ENCODE peak calls at places on chromosome 17, in ten cellular contexts. H is osteocyte, D is epithelial cell of esophagus, Q is neural crest cell, K is A549, N is glutamatergic neuron, P is fibroblast of villous mesenchyme, A is sigmoid colon, E is cardiac muscle cell, Y is suprapubic skin. R is an unnamed sample.

GRCh38 chr17:511001-511690 is 158.5 kb upstream of the RPH3AL start:
- DNase-seq in Q (no peak), D (peak), E (peak), K (no peak), H (no peak), Y (no peak), A (peak), N (no peak), P (peak), R (no peak)

GRCh38 chr17:42518046-42518754 is 17.8 kb upstream of the NAGLU start:
- DNase-seq in Q (no peak), Y (peak), K (peak), A (peak), E (peak), N (no peak), D (peak), P (peak), H (no peak), R (peak)

GRCh38 chr17:14135906-14136590 is 66.7 kb downstream of the COX10 start:
- DNase-seq in N (no peak), A (no peak), Y (no peak), P (no peak), Q (no peak), E (no peak), H (no peak), K (no peak), D (peak), R (no peak)

GRCh38 chr17:65594585-65594940 is 33.1 kb upstream of the AXIN2 start:
- DNase-seq in Y (no peak), E (peak), N (no peak), K (no peak), A (no peak), D (no peak), P (peak), H (no peak), Q (no peak), R (no peak)

GRCh38 chr17:38667099-38667786 is 7.5 kb downstream of the EPOP start:
- DNase-seq in Y (peak), Q (peak), H (no peak), K (peak), D (peak), N (peak), A (peak), P (peak), E (peak), R (peak)

GRCh38 chr17:63447688-63448005 is 1.5 kb upstream of the CYB561 start:
- DNase-seq in Q (no peak), P (no peak), Y (no peak), K (no peak), E (peak), A (no peak), N (no peak), H (no peak), D (no peak), R (no peak)

GRCh38 chr17:28702752-28703150 is 8.9 kb downstream of the PROCA1 start:
- DNase-seq in K (no peak), E (no peak), P (no peak), N (no peak), D (no peak), Y (no peak), A (no peak), Q (no peak), H (no peak), R (no peak)

GRCh38 chr17:50565559-50566350 is 5.2 kb downstream of the CACNA1G start:
- DNase-seq in H (no peak), P (no peak), A (no peak), K (peak), Q (peak), Y (no peak), D (no peak), N (no peak), E (peak), R (no peak)

GRCh38 chr17:56597495-56597990 is 4.0 kb downstream of the NOG start:
- DNase-seq in Q (peak), H (no peak), P (no peak), Y (no peak), A (no peak), N (peak), D (no peak), E (no peak), K (no peak), R (no peak)

GRCh38 chr17:6109541-6109940 is 39.4 kb downstream of the WSCD1 start:
- DNase-seq in A (no peak), P (no peak), D (no peak), Y (no peak), N (no peak), E (no peak), Q (no peak), H (no peak), K (no peak), R (no peak)

GRCh38 chr17:4556996-4557395 is 1.8 kb upstream of the MYBBP1A start:
- DNase-seq in D (no peak), Y (no peak), A (no peak), E (no peak), N (no peak), H (no peak), K (no peak), Q (no peak), P (no peak), R (no peak)

GRCh38 chr17:37551788-37552187 is 57.4 kb downstream of the SYNRG start:
- DNase-seq in P (no peak), D (peak), Y (no peak), Q (no peak), H (no peak), K (no peak), E (peak), N (no peak), A (no peak), R (no peak)

GRCh38 chr17:5299383-5299782 is 17.3 kb downstream of the RABEP1 start:
- DNase-seq in K (no peak), P (no peak), H (no peak), Q (no peak), Y (no peak), D (no peak), E (no peak), N (no peak), A (no peak), R (no peak)

GRCh38 chr17:19502517-19502916 is 31.1 kb upstream of the SLC47A1 start:
- DNase-seq in Q (no peak), D (peak), N (no peak), A (peak), E (no peak), H (no peak), Y (no peak), P (no peak), K (no peak), R (no peak)

GRCh38 chr17:55433029-55433628 is 11.5 kb upstream of the MMD start:
- DNase-seq in A (no peak), H (no peak), P (no peak), Y (no peak), Q (no peak), N (no peak), D (peak), K (peak), E (no peak), R (no peak)

GRCh38 chr17:81398170-81398854 is 3.1 kb downstream of the BAHCC1 start:
- DNase-seq in N (peak), A (no peak), H (no peak), E (peak), Q (no peak), Y (no peak), D (peak), K (peak), P (peak), R (peak)

GRCh38 chr17:45924332-45924820 is 30.0 kb downstream of the MAPT start:
- DNase-seq in A (no peak), H (no peak), K (no peak), N (no peak), Q (no peak), E (peak), Y (no peak), P (no peak), D (no peak), R (no peak)

DNA sequence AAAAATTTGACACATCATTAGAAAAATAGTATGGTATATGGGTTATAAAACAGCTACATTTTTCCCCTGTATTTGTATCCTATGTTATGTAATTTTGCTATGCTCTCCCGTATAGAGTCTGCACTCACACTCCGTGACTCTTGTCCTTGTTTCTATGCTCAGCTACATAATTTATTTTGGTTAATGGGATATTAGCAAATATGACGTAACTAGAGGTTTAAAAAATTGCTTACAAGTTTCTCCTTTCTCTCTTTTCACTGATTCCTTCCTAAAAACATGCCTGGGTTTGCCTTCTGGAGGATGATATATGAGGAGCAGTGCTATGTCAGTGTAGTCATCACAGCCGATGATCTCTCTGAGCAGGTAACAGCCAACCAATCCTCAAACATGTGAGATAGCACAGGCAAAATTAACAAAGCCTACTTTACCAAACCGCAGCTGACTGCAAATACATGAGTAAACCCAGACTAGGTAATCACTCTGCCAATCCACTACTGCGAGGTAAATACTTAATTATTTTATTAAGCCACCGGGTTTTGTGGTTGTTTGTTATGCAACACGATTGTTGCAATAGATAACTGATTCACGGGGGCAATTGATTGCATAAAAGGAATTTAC is 126.9 kb downstream of the KIF2B start:
- DNase-seq in E (no peak), A (no peak), N (no peak), Y (no peak), K (no peak), D (peak), Q (no peak), H (no peak), P (no peak), R (no peak)
- TF ChIP-seq CTCF in E (no peak), A (no peak), N (no peak), Y (no peak), K (no peak), D (no peak), Q (no peak), H (no peak), P (no peak), R (no peak)

GRCh38 chr17:76148015-76148326 is 6.9 kb upstream of the FOXJ1 start:
- DNase-seq in N (no peak), E (no peak), H (no peak), A (no peak), K (no peak), D (no peak), Q (no peak), Y (no peak), P (no peak), R (no peak)
- TF ChIP-seq CTCF in N (peak), E (no peak), H (no peak), A (peak), K (no peak), D (no peak), Q (peak), Y (no peak), P (no peak), R (no peak)

DNA sequence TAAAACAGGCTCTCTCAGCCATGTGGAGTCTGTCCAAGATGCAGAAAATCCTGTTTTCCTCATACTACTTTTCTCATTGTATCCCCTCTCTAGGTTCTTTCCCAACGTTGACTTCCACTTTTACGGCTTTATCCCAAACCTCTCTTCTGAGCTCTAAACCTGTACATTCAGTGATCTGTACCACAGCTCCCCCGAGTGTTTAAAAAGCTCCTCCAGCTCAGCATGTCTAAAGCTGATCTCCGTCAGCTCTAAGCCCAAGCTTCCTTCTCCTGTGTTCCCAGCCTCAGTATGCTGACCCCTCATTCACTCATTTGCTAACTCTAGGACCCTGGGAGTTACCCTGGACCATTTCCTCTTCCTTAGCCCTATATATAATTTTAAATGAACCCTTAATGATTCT is 144.6 kb downstream of the DNAH9 start:
- DNase-seq in Q (no peak), H (no peak), E (no peak), P (no peak), K (no peak), N (no peak), D (no peak), Y (no peak), A (no peak), R (no peak)
- TF ChIP-seq CTCF in Q (no peak), H (no peak), E (no peak), P (no peak), K (no peak), N (no peak), D (no peak), Y (no peak), A (no peak), R (peak)

GRCh38 chr17:11979795-11980194 is 17.5 kb downstream of the ZNF18 start:
- DNase-seq in E (no peak), A (no peak), H (no peak), Q (no peak), Y (no peak), P (no peak), D (no peak), K (no peak), N (no peak), R (no peak)

GRCh38 chr17:11986179-11986938 is 10.9 kb downstream of the ZNF18 start:
- DNase-seq in E (peak), N (no peak), P (no peak), Q (no peak), A (no peak), K (no peak), H (no peak), Y (no peak), D (no peak), R (no peak)

GRCh38 chr17:11981862-11982261 is 15.4 kb downstream of the ZNF18 start:
- DNase-seq in D (no peak), Y (no peak), P (no peak), K (no peak), Q (no peak), H (no peak), N (no peak), E (no peak), A (no peak), R (no peak)

DNA sequence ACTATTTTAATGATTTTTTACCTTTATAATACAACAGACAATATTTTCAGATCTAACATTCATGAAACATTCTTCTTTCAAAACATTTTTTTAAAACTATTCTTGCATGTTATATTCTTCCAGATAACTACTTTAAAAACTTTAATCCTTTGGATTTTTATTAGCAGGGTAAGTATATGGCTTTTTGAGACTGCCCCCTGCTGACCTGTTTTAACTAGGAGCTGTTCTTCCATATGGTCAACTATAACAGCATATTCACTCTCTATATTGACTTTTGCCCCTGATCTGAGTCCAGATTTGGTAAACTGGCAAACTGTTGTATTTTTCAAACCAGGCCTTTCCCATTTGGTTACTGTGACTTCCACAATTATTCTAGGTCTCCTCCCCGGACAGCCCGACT is 16.5 kb downstream of the ZNF18 start:
- DNase-seq in P (peak), Q (no peak), D (peak), N (no peak), A (no peak), E (peak), K (no peak), Y (no peak), H (no peak), R (no peak)
- TF ChIP-seq CTCF in P (peak), Q (peak), D (peak), N (peak), A (no peak), E (peak), K (peak), Y (no peak), H (peak), R (peak)

GRCh38 chr17:77032929-77033328 is 107.8 kb upstream of the SEC14L1 start:
- DNase-seq in Y (no peak), E (no peak), Q (no peak), P (no peak), N (no peak), A (no peak), K (no peak), D (no peak), H (no peak), R (no peak)

GRCh38 chr17:77033892-77034404 is 106.8 kb upstream of the SEC14L1 start:
- DNase-seq in A (no peak), N (no peak), H (no peak), K (no peak), D (no peak), Y (no peak), E (no peak), Q (no peak), P (no peak), R (no peak)

GRCh38 chr17:77035526-77035925 is 105.2 kb upstream of the SEC14L1 start:
- DNase-seq in E (no peak), Y (no peak), A (no peak), H (no peak), N (no peak), Q (no peak), P (no peak), D (no peak), K (no peak), R (no peak)

GRCh38 chr17:77036136-77036840 is 104.5 kb upstream of the SEC14L1 start:
- DNase-seq in D (no peak), E (no peak), K (no peak), Q (no peak), H (no peak), Y (no peak), A (no peak), N (no peak), P (no peak), R (no peak)

GRCh38 chr17:77034677-77035424 is 105.9 kb upstream of the SEC14L1 start:
- DNase-seq in D (no peak), K (no peak), E (no peak), Y (no peak), Q (no peak), A (no peak), P (no peak), H (no peak), N (no peak), R (no peak)
- TF ChIP-seq CTCF in D (no peak), K (no peak), E (no peak), Y (no peak), Q (no peak), A (no peak), P (no peak), H (no peak), N (no peak), R (no peak)

GRCh38 chr17:47715669-47716325 is 17.2 kb upstream of the TBX21 start:
- DNase-seq in Q (no peak), D (no peak), P (no peak), H (no peak), E (no peak), Y (no peak), K (no peak), A (no peak), N (no peak), R (no peak)

GRCh38 chr17:47717845-47718621 is 15.0 kb upstream of the TBX21 start:
- DNase-seq in Y (no peak), A (no peak), N (no peak), K (no peak), Q (no peak), P (no peak), D (no peak), H (no peak), E (no peak), R (no peak)

GRCh38 chr17:47716381-47716780 is 16.7 kb upstream of the TBX21 start:
- DNase-seq in Y (no peak), N (no peak), D (no peak), K (no peak), A (no peak), Q (no peak), P (no peak), E (no peak), H (no peak), R (no peak)

GRCh38 chr17:47718634-47719405 is 14.2 kb upstream of the TBX21 start:
- DNase-seq in Y (no peak), N (no peak), K (no peak), D (no peak), H (no peak), P (no peak), Q (no peak), A (no peak), E (no peak), R (no peak)

DNA sequence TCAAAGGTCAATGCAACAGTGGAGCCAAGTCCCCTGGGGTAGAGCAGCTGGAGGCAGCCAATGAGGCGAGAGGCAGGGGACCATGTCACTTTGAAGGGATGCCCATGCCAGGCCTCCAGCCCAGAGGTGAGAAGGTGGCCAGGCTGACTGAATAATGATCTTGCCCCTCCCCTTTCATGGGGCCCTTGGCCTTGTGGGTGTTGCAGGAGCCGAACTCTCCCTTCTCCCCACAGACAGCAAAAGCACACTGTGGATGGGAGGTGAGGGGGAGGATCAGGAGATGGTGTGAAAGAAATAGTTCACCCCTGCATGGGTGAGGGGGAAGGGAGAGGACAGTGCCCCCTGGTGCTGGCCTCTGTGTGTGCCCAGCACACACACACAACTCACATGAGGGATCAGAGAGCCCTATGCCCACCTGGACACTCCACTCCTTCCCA is 15.8 kb upstream of the TBX21 start:
- DNase-seq in P (no peak), Y (no peak), H (no peak), K (no peak), N (no peak), Q (no peak), D (no peak), E (no peak), A (no peak), R (no peak)
- TF ChIP-seq CTCF in P (peak), Y (no peak), H (peak), K (peak), N (peak), Q (no peak), D (no peak), E (peak), A (no peak), R (peak)

R was measured in left ventricle myocardium inferior.